ENCODE peak calls at places on chromosomes 4 and X, in nine cellular contexts. J is H9, R is thoracic aorta, U is colonic mucosa, F is A673, N is hepatocyte, K is cardiac muscle cell, M is activated B cell treated with CpG ODN at 0.5 μM for 24 hours, Y is glutamatergic neuron. H is an unnamed sample.
A peak's percentile ranks its signal among the peaks of the same experiment; 100 is the strongest.

GRCh38 chr4:72319596-72319995 is 249.4 kb downstream of the ADAMTS3 start:
- DNase-seq in U (no peak), R (no peak), M (no peak), K (no peak), Y (no peak), N (no peak), F (peak; percentile 57), J (no peak), H (no peak)

GRCh38 chr4:3514806-3515421 is 17.3 kb downstream of the LRPAP1 start:
- DNase-seq in M (no peak), N (no peak), R (no peak), U (no peak), K (peak; percentile 32), Y (peak; percentile 48), J (peak; percentile 67), F (no peak), H (no peak)

GRCh38 chr4:12966741-12967140 is 517.4 kb downstream of the RAB28 start:
- DNase-seq in R (no peak), N (no peak), F (no peak), M (no peak), Y (no peak), J (no peak), U (no peak), K (no peak), H (no peak)

GRCh38 chrX:129823115-129823514 is 20.6 kb downstream of the ZDHHC9 start:
- DNase-seq in J (no peak), N (peak; percentile 56), M (no peak), F (peak; percentile 66), K (peak; percentile 28), Y (peak; percentile 22), U (peak; percentile 43), R (no peak), H (peak; percentile 27)

GRCh38 chr4:53688186-53688790 is 97.0 kb upstream of the LNX1 start:
- DNase-seq in U (no peak), N (peak; percentile 55), R (no peak), J (no peak), M (no peak), F (no peak), K (no peak), Y (no peak), H (no peak)

GRCh38 chrX:15903186-15903681 is 48.6 kb upstream of the AP1S2 start:
- DNase-seq in M (peak; percentile 17), F (no peak), R (no peak), N (no peak), Y (no peak), K (no peak), U (no peak), J (no peak), H (no peak)

GRCh38 chr4:154329268-154329858 is 162.2 kb downstream of the DCHS2 start:
- DNase-seq in J (no peak), U (no peak), F (peak; percentile 41), K (peak; percentile 49), R (no peak), Y (no peak), N (peak; percentile 48), M (no peak), H (no peak)

GRCh38 chr4:108155373-108155772 is 13.4 kb downstream of the LEF1 start:
- DNase-seq in U (no peak), M (no peak), R (no peak), K (peak; percentile 62), F (no peak), Y (no peak), J (peak; percentile 67), N (peak; percentile 50), H (no peak)

GRCh38 chrX:103310592-103311400 is at the start of gene BEX2:
- DNase-seq in U (peak; percentile 83), M (peak; percentile 66), K (peak; percentile 92), N (peak; percentile 90), J (peak; percentile 97), F (peak; percentile 78), Y (peak; percentile 88), R (peak; percentile 6), H (peak; percentile 76)

GRCh38 chr4:7140062-7140691 is 52.2 kb upstream of the SORCS2 start:
- DNase-seq in M (no peak), N (no peak), J (no peak), Y (no peak), U (no peak), F (no peak), R (no peak), K (no peak), H (no peak)

GRCh38 chr4:159389756-159390155 is 286.9 kb downstream of the RAPGEF2 start:
- DNase-seq in M (no peak), F (no peak), K (no peak), Y (no peak), U (no peak), N (no peak), R (no peak), J (no peak), H (no peak)

GRCh38 chr4:108144451-108144850 is 24.3 kb downstream of the LEF1 start:
- DNase-seq in J (no peak), R (no peak), N (no peak), M (no peak), U (no peak), K (no peak), Y (no peak), F (no peak), H (no peak)

GRCh38 chr4:11805837-11806236 is 377.1 kb upstream of the HS3ST1 start:
- DNase-seq in Y (no peak), N (peak; percentile 48), U (no peak), F (peak; percentile 2), J (no peak), R (no peak), M (no peak), K (peak; percentile 23), H (no peak)

GRCh38 chr4:152189451-152190179 is 346.3 kb downstream of the FBXW7 start:
- DNase-seq in F (no peak), Y (no peak), M (no peak), K (no peak), J (no peak), N (no peak), U (no peak), R (no peak), H (no peak)

GRCh38 chr4:140116442-140117104 is 37.4 kb downstream of the MAML3 start:
- DNase-seq in M (no peak), F (no peak), U (no peak), Y (no peak), R (no peak), N (no peak), K (no peak), J (no peak), H (no peak)

GRCh38 chr4:2797545-2798305 is 4.8 kb downstream of the SH3BP2 start:
- DNase-seq in M (peak; percentile 35), K (no peak), Y (peak; percentile 13), R (no peak), J (no peak), U (peak; percentile 22), N (no peak), F (no peak), H (peak; percentile 3)

GRCh38 chr4:138891610-138892009 is 124.0 kb upstream of the NOCT start:
- DNase-seq in F (peak; percentile 37), J (no peak), N (no peak), M (no peak), R (no peak), U (no peak), Y (no peak), K (no peak), H (no peak)

GRCh38 chr4:150415213-150415612 is 166.7 kb upstream of the MAB21L2 start:
- DNase-seq in N (no peak), Y (no peak), R (no peak), U (no peak), K (no peak), F (no peak), J (no peak), M (no peak), H (no peak)

DNA sequence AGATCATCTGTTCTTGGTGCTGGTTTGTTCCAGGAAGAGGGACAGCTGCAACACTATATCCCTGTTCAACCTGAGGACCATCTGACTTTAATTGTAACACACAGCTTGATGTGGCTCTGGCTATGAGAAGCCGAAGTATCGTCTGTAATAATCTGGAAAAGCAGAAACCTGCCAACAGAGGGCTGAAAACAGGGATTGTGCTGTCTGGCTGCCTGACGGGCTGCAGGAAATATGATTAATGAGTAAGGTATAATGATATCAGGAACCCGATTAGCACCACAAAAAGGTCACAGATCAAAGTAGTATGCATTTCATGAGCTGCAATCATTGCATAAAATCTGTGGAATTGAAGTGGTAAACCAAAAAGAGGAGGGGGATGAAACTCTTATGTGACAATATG is 170.4 kb upstream of the MAB21L2 start:
- DNase-seq in R (no peak), U (no peak), N (no peak), J (no peak), M (no peak), K (no peak), F (no peak), Y (no peak), H (no peak)
- TF ChIP-seq CTCF in R (no peak), U (no peak), N (no peak), J (no peak), M (no peak), K (peak; percentile 27), F (no peak), Y (no peak), H (no peak)

GRCh38 chrX:68807818-68808217 is 21.0 kb upstream of the EFNB1 start:
- DNase-seq in M (no peak), U (no peak), R (no peak), N (peak; percentile 40), Y (no peak), F (peak; percentile 36), K (peak; percentile 38), J (no peak), H (peak; percentile 38)
- TF ChIP-seq CTCF in M (no peak), U (no peak), R (no peak), N (peak; percentile 37), Y (no peak), F (peak; percentile 41), K (peak; percentile 25), J (peak; percentile 59), H (peak; percentile 28)

GRCh38 chrX:71227370-71228062 is 4.5 kb downstream of the GJB1 start:
- DNase-seq in Y (no peak), M (no peak), U (no peak), F (no peak), K (no peak), J (no peak), R (no peak), N (no peak), H (no peak)
- TF ChIP-seq CTCF in Y (no peak), M (no peak), U (no peak), F (peak; percentile 27), K (no peak), J (no peak), R (no peak), N (no peak), H (no peak)

GRCh38 chr4:166499820-166500219 is 626.8 kb downstream of the TLL1 start:
- DNase-seq in U (no peak), Y (no peak), J (no peak), K (no peak), N (no peak), R (no peak), F (no peak), M (no peak), H (no peak)

GRCh38 chr4:166506051-166506450 is 633.0 kb downstream of the TLL1 start:
- DNase-seq in Y (no peak), K (no peak), J (no peak), F (no peak), N (no peak), R (no peak), M (no peak), U (no peak), H (no peak)

GRCh38 chr4:166498541-166498940 is 625.5 kb downstream of the TLL1 start:
- DNase-seq in R (no peak), N (peak; percentile 19), M (no peak), Y (no peak), K (no peak), U (no peak), F (no peak), J (no peak), H (no peak)

GRCh38 chr4:166502660-166503059 is 629.6 kb downstream of the TLL1 start:
- DNase-seq in N (no peak), J (no peak), Y (no peak), M (no peak), K (no peak), R (no peak), U (no peak), F (no peak), H (no peak)

GRCh38 chr4:166501941-166502382 is 628.9 kb downstream of the TLL1 start:
- DNase-seq in Y (peak; percentile 65), U (no peak), F (peak; percentile 52), N (peak; percentile 62), R (no peak), K (peak; percentile 62), J (peak; percentile 84), M (no peak), H (peak; percentile 43)
- TF ChIP-seq CTCF in Y (peak; percentile 63), U (no peak), F (peak; percentile 79), N (peak; percentile 55), R (no peak), K (peak; percentile 68), J (peak; percentile 88), M (no peak), H (no peak)

H was measured in endothelial cell.